ENCODE peak calls at places on chromosomes 6 and 20, in seven cellular contexts. O, V, W, N, E, A and F are unnamed samples.

GRCh38 chr6:106770081-106770480 is 140.7 kb downstream of the QRSL1 start:
- DNase-seq in N (no peak), A (no peak), W (no peak), E (no peak), O (no peak), V (no peak), F (no peak)

GRCh38 chr6:32716396-32716795 is 24.8 kb upstream of the HLA-DQA2 start:
- DNase-seq in N (no peak), W (no peak), V (no peak), O (no peak), A (no peak), E (no peak), F (no peak)

GRCh38 chr6:2979819-2980464 is 8.6 kb upstream of the SERPINB6 start:
- DNase-seq in W (no peak), N (no peak), O (no peak), E (no peak), A (no peak), V (no peak), F (no peak)

GRCh38 chr6:26568601-26569432 is 27.9 kb upstream of the ABT1 start:
- DNase-seq in O (peak), A (peak), E (peak), W (peak), V (peak), N (peak), F (peak)

GRCh38 chr6:159461998-159462397 is 231.0 kb downstream of the SOD2 start:
- DNase-seq in N (no peak), O (no peak), A (no peak), E (peak), V (no peak), W (no peak), F (peak)

GRCh38 chr6:125201961-125202729 is 48.6 kb downstream of the TPD52L1 start:
- DNase-seq in E (no peak), A (peak), V (no peak), O (no peak), W (peak), N (peak), F (no peak)

GRCh38 chr6:3617192-3617631 is 134.3 kb downstream of the PXDC1 start:
- DNase-seq in A (no peak), V (no peak), O (no peak), E (no peak), N (no peak), W (no peak), F (no peak)

GRCh38 chr6:107728564-107728897 is 95.6 kb downstream of the SCML4 start:
- DNase-seq in W (no peak), V (no peak), A (no peak), N (no peak), O (no peak), E (no peak), F (no peak)

GRCh38 chr6:114432380-114432779 is 89.6 kb upstream of the HS3ST5 start:
- DNase-seq in V (no peak), W (no peak), O (no peak), E (no peak), N (no peak), A (no peak), F (no peak)

GRCh38 chr6:16543491-16543890 is 217.8 kb downstream of the ATXN1 start:
- DNase-seq in A (no peak), O (no peak), V (no peak), N (no peak), E (no peak), W (no peak), F (no peak)

GRCh38 chr6:148906386-148906785 is 159.6 kb downstream of the UST start:
- DNase-seq in A (no peak), E (no peak), W (no peak), V (no peak), O (no peak), N (no peak), F (no peak)

GRCh38 chr20:44848254-44849015 is 37.1 kb upstream of the YWHAB start:
- DNase-seq in O (no peak), V (no peak), E (no peak), N (no peak), W (no peak), A (no peak), F (no peak)

GRCh38 chr6:155314773-155315515 is 660 bp upstream of the TFB1M start:
- DNase-seq in A (peak), N (peak), V (peak), E (peak), O (no peak), W (peak), F (peak)

GRCh38 chr20:54650201-54650722 is 174.9 kb downstream of the DOK5 start:
- DNase-seq in V (no peak), E (no peak), N (no peak), W (no peak), A (no peak), O (no peak), F (no peak)

GRCh38 chr20:20037960-20038359 is 14.3 kb downstream of the CRNKL1 start:
- DNase-seq in A (no peak), N (no peak), W (no peak), V (no peak), E (no peak), O (peak), F (no peak)

GRCh38 chr6:88780714-88781389 is 182.6 kb downstream of the RNGTT start:
- DNase-seq in E (peak), V (no peak), N (no peak), W (no peak), A (peak), O (peak), F (peak)

GRCh38 chr20:21151791-21152190 is 25.9 kb downstream of the KIZ start:
- DNase-seq in O (no peak), N (no peak), V (no peak), A (no peak), W (no peak), E (no peak), F (no peak)

GRCh38 chr6:2363211-2363610 is 117.8 kb upstream of the GMDS start:
- DNase-seq in O (no peak), V (no peak), N (no peak), E (no peak), W (no peak), A (no peak), F (no peak)

GRCh38 chr6:113350521-113350920 is 506.6 kb upstream of the MARCKS start:
- DNase-seq in O (no peak), N (no peak), W (no peak), V (no peak), A (no peak), E (no peak), F (no peak)

GRCh38 chr20:9172908-9173307 is 104.0 kb downstream of the PLCB4 start:
- DNase-seq in N (no peak), O (no peak), V (no peak), A (no peak), W (no peak), E (no peak), F (no peak)

GRCh38 chr6:165055231-165055630 is 254.2 kb downstream of the C6orf118 start:
- DNase-seq in O (no peak), N (no peak), E (no peak), A (no peak), V (no peak), W (no peak), F (no peak)
- TF ChIP-seq CTCF in O (peak), N (no peak), E (no peak), A (no peak), V (no peak), W (no peak), F (no peak)

GRCh38 chr20:36155629-36155971 is 1.1 kb downstream of the EPB41L1 start:
- DNase-seq in E (no peak), V (no peak), A (no peak), O (no peak), W (no peak), N (no peak), F (no peak)
- H3K4me3 ChIP-seq in E (no peak), V (peak), A (no peak), O (peak), W (peak), N (peak), F (no peak)

GRCh38 chr20:50569864-50570836 is 60.0 kb downstream of the PTPN1 start:
- DNase-seq in O (peak), N (no peak), E (peak), W (no peak), A (no peak), V (peak), F (peak)
- TF ChIP-seq CTCF in O (peak), N (peak), E (peak), W (no peak), A (peak), V (peak), F (peak)

GRCh38 chr20:2698186-2698817 is 5.7 kb downstream of the EBF4 start:
- DNase-seq in A (no peak), V (peak), E (no peak), W (no peak), O (no peak), N (no peak), F (no peak)
- H3K4me3 ChIP-seq in A (no peak), V (no peak), E (no peak), W (no peak), O (no peak), N (no peak), F (no peak)